ENCODE peak calls at places on chromosomes 2 and 18, in nine cellular contexts. E is frontal cortex, L is skeletal muscle cell, I is body of pancreas, A is ACHN, G is activated T-helper 1 cell treated with Interleukin-2 at 50 U/mL for 16 hours, Y is cardiac muscle cell, S is ELR, Z is EL. K is an unnamed sample.

GRCh38 chr2:218325566-218326160 is 31.0 kb upstream of the CATIP start:
- DNase-seq in G (no peak), E (no peak), A (no peak), I (no peak), Y (no peak), Z (no peak), S (no peak), L (no peak), K (no peak)

GRCh38 chr18:36455931-36456330 is 158.4 kb downstream of the FHOD3 start:
- DNase-seq in A (no peak), E (no peak), G (no peak), L (no peak), S (no peak), I (no peak), Y (no peak), Z (no peak), K (no peak)

GRCh38 chr2:10920764-10921468 is 9.2 kb downstream of the KCNF1 start:
- DNase-seq in Y (no peak), S (no peak), Z (no peak), L (no peak), A (no peak), G (no peak), I (no peak), E (no peak), K (no peak)

GRCh38 chr2:151097118-151097517 is 164.5 kb downstream of the RBM43 start:
- DNase-seq in L (no peak), Z (no peak), E (no peak), A (no peak), I (no peak), S (no peak), G (no peak), Y (no peak), K (no peak)

GRCh38 chr2:205904873-205905272 is 181.1 kb downstream of the INO80D start:
- DNase-seq in Z (no peak), S (no peak), A (no peak), Y (no peak), E (no peak), G (no peak), L (no peak), I (no peak), K (no peak)

GRCh38 chr2:134507697-134508096 is 211.1 kb downstream of the TMEM163 start:
- DNase-seq in S (no peak), L (no peak), A (no peak), Z (no peak), E (no peak), I (no peak), Y (no peak), G (no peak), K (no peak)

GRCh38 chr2:229431331-229431954 is 160.4 kb upstream of the PID1 start:
- DNase-seq in L (no peak), A (peak; percentile 76), Z (peak; percentile 58), I (no peak), Y (peak; percentile 78), G (no peak), S (peak; percentile 88), E (no peak), K (peak; percentile 72)

GRCh38 chr18:76098728-76099514 is 396.1 kb downstream of the ZNF516 start:
- DNase-seq in E (no peak), L (no peak), Z (no peak), A (no peak), G (no peak), S (no peak), Y (no peak), I (no peak), K (no peak)

K was measured in GM23248.